ENCODE peak calls at places on chromosomes 2 and 18, in five cellular contexts. T is breast epithelium; E is ovary; K is thyroid gland; H is CD4-positive, CD25-positive, alpha-beta regulatory T cell. W is an unnamed sample.

GRCh38 chr2:6877402-6878305 is at the start of gene RSAD2:
- DNase-seq in T (no peak), E (peak; percentile 49), K (peak; percentile 40), H (peak; percentile 72), W (peak; percentile 3)

GRCh38 chr2:241540766-241541561 is 17.6 kb upstream of the BOK start:
- DNase-seq in T (peak; percentile 72), E (peak; percentile 58), K (peak; percentile 40), H (peak; percentile 47), W (peak; percentile 48)

GRCh38 chr2:237171396-237171795 is 85.7 kb downstream of the COPS8 start:
- DNase-seq in T (no peak), E (peak; percentile 70), K (peak; percentile 19), H (no peak), W (no peak)

GRCh38 chr18:74064510-74064909 is 83.1 kb downstream of the FBXO15 start:
- DNase-seq in T (no peak), E (no peak), K (no peak), H (peak; percentile 90), W (no peak)

GRCh38 chr2:45329045-45329677 is 281.9 kb downstream of the SRBD1 start:
- DNase-seq in T (no peak), E (no peak), K (no peak), H (no peak), W (no peak)

GRCh38 chr2:181305151-181306123 is 151.7 kb upstream of the ITGA4 start:
- DNase-seq in T (no peak), E (no peak), K (no peak), H (peak; percentile 62), W (no peak)

GRCh38 chr2:180012523-180012922 is 5.4 kb upstream of the CWC22 start:
- DNase-seq in T (no peak), E (no peak), K (no peak), H (no peak), W (no peak)

GRCh38 chr2:195312662-195313061 is 344.4 kb upstream of the SLC39A10 start:
- DNase-seq in T (no peak), E (no peak), K (no peak), H (peak; percentile 15), W (no peak)

GRCh38 chr2:187689372-187689771 is 135.1 kb upstream of the TFPI start:
- DNase-seq in T (no peak), E (no peak), K (no peak), H (no peak), W (no peak)

GRCh38 chr2:11004206-11004605 is 92.5 kb downstream of the KCNF1 start:
- DNase-seq in T (no peak), E (no peak), K (no peak), H (no peak), W (no peak)

GRCh38 chr2:159613515-159614336 is 2.6 kb downstream of the BAZ2B start:
- DNase-seq in T (no peak), E (no peak), K (no peak), H (no peak), W (no peak)

GRCh38 chr2:135528006-135528405 is 3.0 kb downstream of the ZRANB3 start:
- DNase-seq in T (no peak), E (no peak), K (no peak), H (no peak), W (no peak)

GRCh38 chr2:20222769-20223344 is 2.1 kb downstream of the SDC1 start:
- DNase-seq in T (no peak), E (no peak), K (no peak), H (no peak), W (no peak)

GRCh38 chr2:126656311-126657145 is 570 bp downstream of the GYPC start:
- DNase-seq in T (no peak), E (peak; percentile 47), K (no peak), H (peak; percentile 57), W (no peak)

GRCh38 chr2:118056165-118056534 is 32.1 kb upstream of the INSIG2 start:
- DNase-seq in T (no peak), E (no peak), K (no peak), H (no peak), W (no peak)

DNA sequence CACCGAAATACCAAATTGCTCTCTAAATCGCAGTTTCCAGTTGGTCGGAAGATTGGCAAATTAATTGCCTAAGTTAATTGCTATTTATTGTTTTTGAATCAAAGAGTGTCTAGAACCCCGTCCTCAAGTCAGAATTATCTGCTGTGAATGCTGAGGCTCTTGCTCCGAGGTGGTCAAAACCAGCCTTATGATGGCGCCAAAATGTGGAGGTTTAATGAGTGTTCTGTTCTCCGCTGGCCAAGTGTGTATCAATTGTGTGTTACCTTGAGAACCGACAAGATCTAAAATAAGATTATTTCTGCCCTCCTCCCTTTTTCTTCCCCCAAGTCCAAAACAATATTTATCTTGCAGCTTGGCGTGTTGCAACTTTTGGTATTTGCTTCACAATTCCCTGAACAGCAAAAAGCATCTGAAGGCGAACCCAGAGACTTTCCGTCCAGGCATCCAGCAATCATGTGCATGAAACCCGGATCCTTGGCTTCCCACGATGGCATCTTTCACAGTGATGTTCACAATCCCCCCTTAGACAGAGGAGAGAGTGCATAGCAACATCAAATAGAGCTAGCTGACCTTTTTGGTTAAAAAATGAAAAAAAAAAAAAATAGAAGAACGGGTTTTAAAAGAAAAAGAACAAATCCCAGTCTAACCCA is 323.0 kb downstream of the MYCN start:
- DNase-seq in T (no peak), E (no peak), K (no peak), H (no peak), W (no peak)
- H3K27ac ChIP-seq in T (no peak overlapping the region), E (no peak overlapping the region), K (no peak overlapping the region), H (no peak overlapping the region), W (no peak overlapping the region)

DNA sequence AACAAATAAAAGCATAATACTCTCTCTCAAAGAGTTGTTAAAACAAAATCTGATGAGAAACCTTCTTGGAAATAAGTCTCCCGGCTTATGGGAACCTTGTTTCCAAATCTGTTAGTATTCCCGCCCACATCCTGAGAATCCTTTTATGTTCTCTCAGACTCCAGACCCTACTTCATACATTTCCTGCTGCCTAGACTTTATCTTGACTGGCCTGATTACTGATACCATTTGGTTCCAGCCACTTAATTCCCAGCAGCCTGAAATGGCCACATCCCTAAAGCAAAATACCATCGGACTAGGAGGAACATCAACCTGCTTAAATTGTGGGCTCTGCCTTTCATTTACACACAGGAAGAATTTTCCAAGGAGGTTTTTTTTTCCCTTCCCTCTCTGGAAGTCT is 79.1 kb upstream of the CYP1B1 start:
- DNase-seq in T (no peak), E (no peak), K (no peak), H (no peak), W (no peak)
- H3K27ac ChIP-seq in T (no peak overlapping the region), E (no peak overlapping the region), K (no peak overlapping the region), H (no peak overlapping the region), W (no peak overlapping the region)

GRCh38 chr18:45167631-45168225 is 447.5 kb upstream of the SLC14A2 start:
- DNase-seq in T (no peak), E (no peak), K (no peak), H (no peak), W (no peak)
- H3K27ac ChIP-seq in T (no peak overlapping the region), E (no peak overlapping the region), K (no peak overlapping the region), H (no peak overlapping the region), W (no peak overlapping the region)

GRCh38 chr2:28977176-28977875 is 3.8 kb upstream of the TOGARAM2 start:
- DNase-seq in T (no peak), E (no peak), K (no peak), H (no peak), W (no peak)
- H3K27ac ChIP-seq in T (no peak overlapping the region), E (no peak overlapping the region), K (no peak overlapping the region), H (no peak overlapping the region), W (no peak overlapping the region)

GRCh38 chr2:144642892-144643291 is 123.0 kb upstream of the ZEB2 start:
- DNase-seq in T (no peak), E (no peak), K (no peak), H (no peak), W (no peak)
- H3K27ac ChIP-seq in T (no peak overlapping the region), E (no peak overlapping the region), K (no peak overlapping the region), H (no peak overlapping the region), W (no peak overlapping the region)

DNA sequence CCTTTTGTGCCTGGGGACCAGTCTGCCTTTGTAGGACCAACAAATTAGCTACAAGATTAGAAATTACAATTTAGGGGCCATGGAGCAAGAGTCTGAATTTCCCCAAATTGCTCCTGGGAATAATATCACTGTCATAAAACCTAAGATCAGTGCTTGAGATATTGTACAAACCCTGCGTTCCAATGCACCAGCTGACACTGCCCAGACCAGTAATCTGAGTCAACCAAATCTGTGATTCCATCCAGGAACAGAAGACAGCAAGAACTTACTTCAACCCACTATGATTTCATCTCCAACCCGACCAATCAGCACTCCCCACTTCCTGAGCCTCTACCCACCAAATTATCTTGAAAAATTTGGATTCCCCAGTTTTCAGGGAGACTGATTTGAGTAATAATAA is 1305.0 kb upstream of the NRXN1 start:
- DNase-seq in T (no peak), E (no peak), K (no peak), H (no peak), W (no peak)
- H3K27ac ChIP-seq in T (no peak overlapping the region), E (no peak overlapping the region), K (no peak overlapping the region), H (no peak overlapping the region), W (no peak overlapping the region)